ENCODE peak calls at places on chromosomes 11 and 22, in six cellular contexts. T, S, O, C, V and X are unnamed samples.
A peak's percentile ranks its signal among the peaks of the same experiment; 100 is the strongest.

GRCh38 chr22:45552580-45553332 is 50.1 kb downstream of the FBLN1 start:
- DNase-seq in T (peak; percentile 99), S (peak; percentile 83), O (no peak), C (no peak), V (no peak), X (peak; percentile 56)

GRCh38 chr11:40722179-40722795 is 737.2 kb downstream of the LRRC4C start:
- DNase-seq in T (peak; percentile 1), S (peak; percentile 12), O (peak; percentile 44), C (peak; percentile 68), V (peak; percentile 51), X (peak; percentile 69)

GRCh38 chr11:3050386-3051325 is 6.6 kb downstream of the CARS1 start:
- DNase-seq in T (no peak), S (no peak), O (no peak), C (no peak), V (no peak), X (no peak)

GRCh38 chr22:23984430-23984829 is 4.5 kb downstream of the GSTT2 start:
- DNase-seq in T (no peak), S (peak; percentile 11), O (peak; percentile 68), C (peak; percentile 79), V (peak; percentile 58), X (no peak)

GRCh38 chr11:88827018-88827676 is 238.6 kb downstream of the GRM5 start:
- DNase-seq in T (peak; percentile 51), S (no peak), O (no peak), C (no peak), V (peak; percentile 7), X (no peak)

GRCh38 chr22:25557218-25557617 is 7.3 kb upstream of the GRK3 start:
- DNase-seq in T (no peak), S (no peak), O (no peak), C (no peak), V (no peak), X (no peak)

GRCh38 chr11:33542921-33543320 is 157.7 kb downstream of the C11orf91 start:
- DNase-seq in T (peak; percentile 69), S (peak; percentile 36), O (peak; percentile 69), C (peak; percentile 76), V (peak; percentile 55), X (peak; percentile 71)

GRCh38 chr11:111975076-111975806 is 38.1 kb downstream of the DIXDC1 start:
- DNase-seq in T (peak; percentile 36), S (no peak), O (peak; percentile 8), C (no peak), V (peak; percentile 4), X (no peak)

GRCh38 chr11:113256431-113257227 is 57.8 kb upstream of the TTC12 start:
- DNase-seq in T (peak; percentile 5), S (no peak), O (no peak), C (no peak), V (no peak), X (no peak)

GRCh38 chr22:42077486-42078125 is 1.9 kb upstream of the SMDT1 start:
- DNase-seq in T (no peak), S (no peak), O (no peak), C (no peak), V (no peak), X (no peak)

GRCh38 chr11:58757449-58757848 is 25.7 kb upstream of the GLYAT start:
- DNase-seq in T (no peak), S (no peak), O (no peak), C (no peak), V (no peak), X (no peak)

GRCh38 chr11:80542704-80543103 is 1101.9 kb upstream of the TENM4 start:
- DNase-seq in T (no peak), S (no peak), O (no peak), C (no peak), V (no peak), X (no peak)

GRCh38 chr11:106389096-106389495 is 311.6 kb downstream of the AASDHPPT start:
- DNase-seq in T (peak; percentile 81), S (peak; percentile 69), O (no peak), C (no peak), V (no peak), X (no peak)

GRCh38 chr11:1917523-1918435 is 1.7 kb upstream of the TNNT3 start:
- DNase-seq in T (no peak), S (no peak), O (peak; percentile 33), C (peak; percentile 49), V (no peak), X (no peak)

GRCh38 chr11:96736591-96736990 is 346.8 kb downstream of the JRKL start:
- DNase-seq in T (no peak), S (peak; percentile 20), O (no peak), C (no peak), V (no peak), X (no peak)

GRCh38 chr22:37282385-37282677 is at the start of gene CYTH4:
- DNase-seq in T (no peak), S (no peak), O (peak; percentile 73), C (no peak), V (no peak), X (no peak)

GRCh38 chr11:94708642-94709041 is 59.5 kb upstream of the AMOTL1 start:
- DNase-seq in T (no peak), S (no peak), O (no peak), C (no peak), V (no peak), X (no peak)

GRCh38 chr11:93736129-93736528 is 5.2 kb downstream of the TAF1D start:
- DNase-seq in T (no peak), S (no peak), O (no peak), C (no peak), V (no peak), X (no peak)

GRCh38 chr11:36257351-36257750 is 31.9 kb downstream of the COMMD9 start:
- DNase-seq in T (peak; percentile 46), S (no peak), O (no peak), C (no peak), V (no peak), X (no peak)

GRCh38 chr11:4072668-4073285 is 21.8 kb upstream of the RRM1 start:
- DNase-seq in T (peak; percentile 86), S (peak; percentile 74), O (peak; percentile 84), C (no peak), V (peak; percentile 80), X (no peak)

GRCh38 chr11:61279934-61280656 is 15.0 kb downstream of the VWCE start:
- DNase-seq in T (peak; percentile 33), S (no peak), O (no peak), C (no peak), V (no peak), X (no peak)

GRCh38 chr11:17256512-17256911 is 20.0 kb upstream of the NUCB2 start:
- DNase-seq in T (peak; percentile 93), S (peak; percentile 83), O (no peak), C (no peak), V (peak; percentile 58), X (no peak)

GRCh38 chr11:33376331-33377099 is 119.3 kb downstream of the HIPK3 start:
- DNase-seq in T (peak; percentile 52), S (no peak), O (peak; percentile 25), C (peak; percentile 59), V (no peak), X (peak; percentile 52)

GRCh38 chr11:1846453-1846932 is 6.4 kb upstream of the LSP1 start:
- DNase-seq in T (no peak), S (no peak), O (no peak), C (no peak), V (no peak), X (no peak)

DNA sequence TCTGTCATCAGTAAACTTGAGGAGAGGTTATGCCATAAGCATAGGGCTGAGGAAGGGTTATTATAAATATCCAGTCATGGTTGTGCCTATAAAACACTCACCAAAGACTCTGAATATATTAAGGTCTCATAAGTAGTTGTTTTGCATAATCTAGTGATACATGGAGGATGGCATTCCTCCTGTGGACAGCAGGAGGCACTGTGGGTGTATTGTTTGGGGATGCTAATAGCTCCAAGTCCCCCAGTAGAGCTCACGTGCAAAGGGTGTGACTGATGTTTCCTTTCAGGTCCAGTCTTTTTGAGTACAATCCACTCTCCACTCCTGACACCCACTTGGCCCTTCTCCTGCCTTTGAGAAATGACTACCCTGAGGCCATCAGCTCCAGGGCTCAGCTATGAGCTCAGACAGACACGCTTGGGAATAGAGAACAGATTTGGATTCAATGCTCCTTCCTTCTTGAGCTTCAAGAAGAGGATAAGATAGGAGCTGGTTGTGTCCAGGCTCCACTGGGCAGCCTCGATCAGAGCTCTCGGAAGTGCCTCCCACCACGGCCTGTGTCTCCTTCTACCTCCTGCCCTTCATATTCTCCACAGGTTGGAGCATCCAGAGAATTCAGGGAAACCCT is 85.2 kb upstream of the IGLL5 start:
- DNase-seq in T (no peak), S (no peak), O (peak; percentile 70), C (no peak), V (peak; percentile 14), X (no peak)
- TF ChIP-seq CTCF in T (no peak), S (peak; percentile 10), O (peak; percentile 66), C (no peak), V (no peak), X (peak; percentile 44)

GRCh38 chr22:39306456-39307361 is 12.7 kb downstream of the RPL3 start:
- DNase-seq in T (peak; percentile 34), S (no peak), O (peak; percentile 69), C (peak; percentile 78), V (peak; percentile 54), X (no peak)

GRCh38 chr22:39309881-39310714 is 9.3 kb downstream of the RPL3 start:
- DNase-seq in T (peak; percentile 82), S (no peak), O (peak; percentile 45), C (no peak), V (no peak), X (no peak)

GRCh38 chr22:39309364-39309861 is 10.0 kb downstream of the RPL3 start:
- DNase-seq in T (peak; percentile 56), S (no peak), O (no peak), C (peak; percentile 70), V (no peak), X (no peak)

GRCh38 chr22:39311592-39312400 is 7.6 kb downstream of the RPL3 start:
- DNase-seq in T (peak; percentile 48), S (no peak), O (peak; percentile 53), C (no peak), V (no peak), X (no peak)

GRCh38 chr22:39308614-39309363 is 10.6 kb downstream of the RPL3 start:
- DNase-seq in T (peak; percentile 97), S (peak; percentile 96), O (no peak), C (no peak), V (peak; percentile 78), X (no peak)
- TF ChIP-seq CTCF in T (peak; percentile 11), S (peak; percentile 18), O (no peak), C (no peak), V (no peak), X (no peak)

GRCh38 chr22:49645791-49646550 is 181.7 kb downstream of the BRD1 start:
- DNase-seq in T (no peak), S (no peak), O (no peak), C (no peak), V (no peak), X (no peak)

GRCh38 chr22:49646876-49647275 is 180.8 kb downstream of the BRD1 start:
- DNase-seq in T (no peak), S (no peak), O (no peak), C (no peak), V (no peak), X (no peak)

GRCh38 chr22:49648053-49648452 is 179.6 kb downstream of the BRD1 start:
- DNase-seq in T (no peak), S (no peak), O (no peak), C (no peak), V (no peak), X (no peak)

GRCh38 chr22:49649166-49649565 is 178.5 kb downstream of the BRD1 start:
- DNase-seq in T (no peak), S (no peak), O (no peak), C (no peak), V (no peak), X (no peak)

GRCh38 chr22:49647346-49648026 is 180.2 kb downstream of the BRD1 start:
- DNase-seq in T (no peak), S (no peak), O (no peak), C (no peak), V (no peak), X (no peak)
- TF ChIP-seq CTCF in T (no peak), S (no peak), O (no peak), C (no peak), V (peak; percentile 14), X (no peak)

GRCh38 chr11:19814421-19814820 is 101.8 kb downstream of the NAV2 start:
- DNase-seq in T (no peak), S (no peak), O (no peak), C (peak; percentile 34), V (no peak), X (no peak)
- TF ChIP-seq CTCF in T (no peak), S (peak; percentile 19), O (no peak), C (no peak), V (no peak), X (no peak)